ENCODE peak calls at places on chromosomes 6 and 20, in seven cellular contexts. C is right lobe of liver, T is HepG2, E is thoracic aorta, K is cardiac muscle cell, F is DND-41, V is transverse colon. D is an unnamed sample. For H3K36me3 and H3K4me1, the result is how much of the 10 kb centered on the place peaks cover.

GRCh38 chr6:135250751-135251356 is 69.7 kb downstream of the MYB start:
- DNase-seq in C (no peak), T (peak), E (no peak), K (no peak), F (no peak), V (peak), D (no peak)

GRCh38 chr6:166269301-166270039 is 38.7 kb downstream of the PRR18 start:
- DNase-seq in C (no peak), T (no peak), E (no peak), K (no peak), F (no peak), V (no peak), D (no peak)

GRCh38 chr6:153437193-153437592 is 306.1 kb upstream of the RGS17 start:
- DNase-seq in C (no peak), T (no peak), E (no peak), K (no peak), F (no peak), V (no peak), D (no peak)

GRCh38 chr6:117389227-117390057 is 36.3 kb downstream of the ROS1 start:
- DNase-seq in C (no peak), T (peak), E (no peak), K (no peak), F (no peak), V (peak), D (no peak)

GRCh38 chr6:39209360-39209811 is 19.9 kb downstream of the KCNK5 start:
- DNase-seq in C (no peak), T (no peak), E (no peak), K (no peak), F (no peak), V (no peak), D (no peak)

GRCh38 chr20:5356921-5357320 is 40.2 kb upstream of the PROKR2 start:
- DNase-seq in C (no peak), T (no peak), E (no peak), K (no peak), F (no peak), V (no peak), D (no peak)

GRCh38 chr6:38631186-38631783 is 8.4 kb downstream of the BTBD9 start:
- DNase-seq in C (no peak), T (no peak), E (no peak), K (no peak), F (no peak), V (no peak), D (no peak)

GRCh38 chr6:93391982-93392381 is 27.4 kb downstream of the EPHA7 start:
- DNase-seq in C (no peak), T (no peak), E (no peak), K (no peak), F (no peak), V (no peak), D (no peak)

GRCh38 chr6:135739288-135739687 is 112.2 kb upstream of the PDE7B start:
- DNase-seq in C (no peak), T (no peak), E (no peak), K (no peak), F (no peak), V (no peak), D (no peak)

GRCh38 chr20:52003976-52004375 is 187.6 kb downstream of the ZFP64 start:
- DNase-seq in C (no peak), T (no peak), E (no peak), K (no peak), F (no peak), V (no peak), D (no peak)

GRCh38 chr20:56414842-56415765 is 3.0 kb downstream of the CASS4 start:
- DNase-seq in C (no peak), T (no peak), E (no peak), K (no peak), F (no peak), V (no peak), D (peak)

GRCh38 chr6:85465762-85466161 is 15.9 kb downstream of the NT5E start:
- DNase-seq in C (no peak), T (no peak), E (no peak), K (no peak), F (no peak), V (no peak), D (no peak)

GRCh38 chr6:36848658-36849441 is 9.6 kb upstream of the CPNE5 start:
- DNase-seq in C (no peak), T (peak), E (no peak), K (peak), F (no peak), V (peak), D (no peak)

GRCh38 chr6:15205321-15205720 is 40.5 kb upstream of the JARID2 start:
- DNase-seq in C (no peak), T (no peak), E (no peak), K (no peak), F (no peak), V (no peak), D (no peak)

GRCh38 chr6:136628996-136629395 is 78.8 kb upstream of the MAP7 start:
- DNase-seq in C (no peak), T (no peak), E (no peak), K (no peak), F (no peak), V (no peak), D (no peak)

GRCh38 chr6:110649704-110650103 is 165.6 kb downstream of the CDK19 start:
- DNase-seq in C (no peak), T (no peak), E (no peak), K (no peak), F (no peak), V (no peak), D (no peak)

GRCh38 chr6:21593927-21594421 is 423 bp downstream of the SOX4 start:
- DNase-seq in C (peak), T (peak), E (no peak), K (peak), F (peak), V (peak), D (no peak)

GRCh38 chr6:75602897-75603395 is 1.3 kb downstream of the SENP6 start:
- DNase-seq in C (no peak), T (no peak), E (no peak), K (no peak), F (no peak), V (no peak), D (no peak)

GRCh38 chr6:148878683-148879082 is 131.9 kb downstream of the UST start:
- DNase-seq in C (no peak), T (no peak), E (no peak), K (no peak), F (no peak), V (no peak), D (no peak)

GRCh38 chr6:34585512-34586045 is 29.4 kb upstream of the SPDEF start:
- DNase-seq in C (no peak), T (no peak), E (no peak), K (no peak), F (no peak), V (no peak), D (no peak)

GRCh38 chr6:28429781-28430180 is 13.5 kb downstream of the ZSCAN23 start:
- DNase-seq in C (no peak), T (no peak), E (no peak), K (no peak), F (no peak), V (no peak), D (no peak)

GRCh38 chr6:89375427-89375868 is 22.9 kb upstream of the UBE2J1 start:
- DNase-seq in C (peak), T (peak), E (no peak), K (peak), F (peak), V (peak), D (peak)

GRCh38 chr6:28816909-28817807 is 106.6 kb downstream of the TRIM27 start:
- DNase-seq in C (no peak), T (peak), E (no peak), K (no peak), F (no peak), V (no peak), D (no peak)

GRCh38 chr6:145212807-145213206 is 522.5 kb downstream of the EPM2A start:
- DNase-seq in C (no peak), T (no peak), E (no peak), K (no peak), F (no peak), V (no peak), D (no peak)

GRCh38 chr6:66376021-66376420 is 669.0 kb upstream of the EYS start:
- DNase-seq in C (no peak), T (no peak), E (no peak), K (no peak), F (no peak), V (no peak), D (no peak)

GRCh38 chr6:130949553-130949952 is 113.5 kb downstream of the EPB41L2 start:
- DNase-seq in C (no peak), T (no peak), E (no peak), K (no peak), F (no peak), V (no peak), D (no peak)

GRCh38 chr6:34247481-34248197 is 1.2 kb downstream of the SMIM29 start:
- DNase-seq in C (no peak), T (no peak), E (no peak), K (no peak), F (no peak), V (no peak), D (no peak)

GRCh38 chr6:138011413-138011812 is 95.8 kb downstream of the PERP start:
- DNase-seq in C (no peak), T (no peak), E (no peak), K (no peak), F (no peak), V (no peak), D (no peak)

GRCh38 chr6:93194480-93194879 is 224.9 kb downstream of the EPHA7 start:
- DNase-seq in C (no peak), T (no peak), E (no peak), K (no peak), F (no peak), V (no peak), D (no peak)

GRCh38 chr20:15734054-15734453 is 839.2 kb downstream of the KIF16B start:
- DNase-seq in C (no peak), T (no peak), E (no peak), K (no peak), F (no peak), V (no peak), D (no peak)

GRCh38 chr6:10071631-10072220 is 343.1 kb downstream of the TFAP2A start:
- DNase-seq in C (no peak), T (no peak), E (no peak), K (no peak), F (no peak), V (no peak), D (no peak)

GRCh38 chr6:22251331-22251730 is 45.5 kb downstream of the PRL start:
- DNase-seq in C (no peak), T (no peak), E (no peak), K (no peak), F (no peak), V (no peak), D (no peak)

GRCh38 chr6:56624728-56625069 is 18.0 kb downstream of the DST start:
- DNase-seq in C (no peak), T (peak), E (no peak), K (no peak), F (no peak), V (no peak), D (no peak)
- H3K36me3 ChIP-seq in C (half or more), T (under half), E (under half), K (half or more), F (under half), V (under half), D (under half)

GRCh38 chr6:44061375-44062104 is 65.7 kb downstream of the MRPL14 start:
- DNase-seq in C (no peak), T (no peak), E (no peak), K (no peak), F (no peak), V (no peak), D (no peak)

GRCh38 chr6:44062771-44063560 is 64.3 kb downstream of the MRPL14 start:
- DNase-seq in C (no peak), T (no peak), E (no peak), K (no peak), F (peak), V (no peak), D (no peak)

GRCh38 chr6:44063561-44064059 is 63.6 kb downstream of the MRPL14 start:
- DNase-seq in C (no peak), T (no peak), E (no peak), K (no peak), F (no peak), V (no peak), D (no peak)

GRCh38 chr6:44060622-44061374 is 66.5 kb downstream of the MRPL14 start:
- DNase-seq in C (no peak), T (no peak), E (no peak), K (no peak), F (no peak), V (no peak), D (no peak)

GRCh38 chr6:44062105-44062770 is 65.0 kb downstream of the MRPL14 start:
- DNase-seq in C (no peak), T (no peak), E (no peak), K (no peak), F (peak), V (no peak), D (no peak)
- H3K4me1 ChIP-seq in C (under half), T (half or more), E (under half), K (under half), F (under half), V (under half), D (under half)

GRCh38 chr6:167512926-167513325 is 188.0 kb downstream of the TTLL2 start:
- DNase-seq in C (no peak), T (no peak), E (no peak), K (no peak), F (no peak), V (no peak), D (no peak)
- H3K27ac ChIP-seq in C (no peak), T (no peak), E (no peak), K (no peak), F (no peak), V (no peak), D (no peak)

DNA sequence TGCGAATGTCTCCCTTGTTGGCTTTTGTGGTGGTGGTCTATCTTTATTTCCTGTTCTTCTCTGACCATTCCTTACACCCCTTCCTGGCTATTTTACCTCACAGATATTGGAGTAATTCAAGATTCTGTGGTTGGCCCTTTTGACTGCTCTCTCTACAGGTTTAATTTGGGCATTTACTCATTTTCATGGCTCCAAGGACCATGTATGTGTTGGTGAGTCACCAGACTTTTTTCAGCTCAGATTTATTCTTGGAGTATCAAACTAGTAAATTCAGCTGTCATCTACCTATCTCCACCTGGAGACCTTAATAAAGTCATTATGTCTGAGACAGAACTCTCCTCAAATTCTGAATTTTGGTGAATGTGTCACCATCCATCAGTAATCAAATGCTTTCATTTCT is 15.5 kb downstream of the RNF146 start:
- DNase-seq in C (no peak), T (no peak), E (no peak), K (no peak), F (no peak), V (no peak), D (no peak)
- H3K36me3 ChIP-seq in C (under half), T (under half), E (under half), K (half or more), F (under half), V (under half), D (under half)

GRCh38 chr6:111855775-111856174 is 17.5 kb downstream of the FYN start:
- DNase-seq in C (no peak), T (no peak), E (no peak), K (no peak), F (no peak), V (no peak), D (no peak)

GRCh38 chr6:111858347-111858746 is 14.9 kb downstream of the FYN start:
- DNase-seq in C (no peak), T (no peak), E (no peak), K (no peak), F (no peak), V (no peak), D (no peak)

GRCh38 chr6:111857674-111858337 is 15.4 kb downstream of the FYN start:
- DNase-seq in C (no peak), T (no peak), E (no peak), K (no peak), F (no peak), V (no peak), D (no peak)

GRCh38 chr6:111852704-111853103 is 20.5 kb downstream of the FYN start:
- DNase-seq in C (no peak), T (peak), E (no peak), K (no peak), F (no peak), V (no peak), D (peak)

GRCh38 chr6:111854683-111855082 is 18.6 kb downstream of the FYN start:
- DNase-seq in C (no peak), T (no peak), E (no peak), K (no peak), F (no peak), V (no peak), D (no peak)
- H3K4me1 ChIP-seq in C (under half), T (under half), E (under half), K (under half), F (under half), V (under half), D (half or more)

DNA sequence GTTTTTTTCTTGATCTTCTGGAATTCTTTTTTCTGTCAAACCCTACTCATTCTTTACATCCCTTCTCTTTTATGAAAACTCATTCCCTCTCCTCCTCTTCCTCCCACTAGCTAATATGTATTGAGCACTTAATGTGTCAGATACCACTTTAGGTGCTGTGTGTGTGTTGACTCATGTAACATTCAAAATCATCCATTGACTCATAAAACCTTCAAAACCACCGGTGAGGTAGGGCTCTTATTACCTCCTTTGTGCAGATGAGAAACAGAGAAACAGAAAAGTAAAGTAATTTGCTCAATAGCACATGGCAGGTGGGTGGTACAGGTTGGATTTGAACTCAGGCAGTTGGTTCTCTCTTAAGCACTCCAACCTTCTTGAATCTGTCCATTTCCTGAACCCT is 136.3 kb upstream of the NEDD9 start:
- DNase-seq in C (no peak), T (no peak), E (no peak), K (no peak), F (no peak), V (no peak), D (no peak)
- H3K27ac ChIP-seq in C (no peak), T (peak), E (no peak), K (no peak), F (no peak), V (no peak), D (no peak)

GRCh38 chr6:2900221-2900807 is 2.8 kb downstream of the SERPINB9 start:
- DNase-seq in C (no peak), T (no peak), E (no peak), K (no peak), F (no peak), V (no peak), D (no peak)
- H3K36me3 ChIP-seq in C (under half), T (under half), E (under half), K (under half), F (under half), V (under half), D (under half)